ENCODE peak calls at places on chromosomes 5 and 9, in nine cellular contexts. E is activated CD4-positive, alpha-beta T cell treated with anti-CD3 and anti-CD28 coated beads, Interleukin-2, amount 50 U/mL, for 4 hours; O is uterus; T is CD4-positive, alpha-beta memory T cell; X is MV-4-11; U is activated T-cell treated with anti-CD3 and anti-CD28 coated beads for 1 hour; V is EL; Z is glutamatergic neuron; F is left cardiac atrium. B is an unnamed sample.

GRCh38 chr5:76175821-76176403 is 92.7 kb downstream of the SV2C start:
- DNase-seq in E (no peak), U (no peak), X (peak; percentile 86), Z (no peak), T (peak; percentile 30), O (no peak), V (no peak), F (no peak), B (no peak)

GRCh38 chr9:131140550-131140949 is 15.2 kb downstream of the NUP214 start:
- DNase-seq in U (no peak), T (no peak), O (no peak), F (no peak), E (no peak), X (no peak), Z (no peak), V (no peak), B (no peak)

GRCh38 chr5:115098041-115098702 is 71.5 kb downstream of the TRIM36 start:
- DNase-seq in F (no peak), E (no peak), X (peak; percentile 64), U (no peak), T (peak; percentile 23), Z (no peak), O (no peak), V (peak; percentile 54), B (no peak)

GRCh38 chr9:105359899-105360298 is 87.9 kb upstream of the FSD1L start:
- DNase-seq in T (no peak), O (no peak), F (no peak), V (peak; percentile 50), E (no peak), Z (no peak), U (no peak), X (no peak), B (no peak)

GRCh38 chr9:87029904-87030303 is 82.6 kb upstream of the GAS1 start:
- DNase-seq in U (no peak), X (peak; percentile 63), Z (no peak), V (no peak), F (no peak), E (no peak), O (no peak), T (no peak), B (no peak)

GRCh38 chr5:171422495-171422894 is 3.0 kb downstream of the FGF18 start:
- DNase-seq in Z (no peak), X (no peak), O (no peak), T (no peak), V (no peak), E (no peak), U (no peak), F (no peak), B (no peak)

GRCh38 chr9:98520221-98520920 is 188.4 kb downstream of the GABBR2 start:
- DNase-seq in T (no peak), F (no peak), U (no peak), Z (no peak), O (no peak), X (no peak), V (peak; percentile 29), E (no peak), B (no peak)

GRCh38 chr9:93648836-93649235 is 72.5 kb downstream of the PHF2 start:
- DNase-seq in O (peak; percentile 5), E (no peak), Z (peak; percentile 6), V (no peak), F (no peak), X (no peak), U (no peak), T (no peak), B (no peak)

GRCh38 chr5:151577566-151577965 is 13.6 kb downstream of the FAT2 start:
- DNase-seq in V (no peak), F (no peak), X (peak; percentile 76), E (no peak), U (no peak), O (no peak), T (no peak), Z (no peak), B (no peak)

GRCh38 chr5:146447734-146448380 is 724 bp downstream of the TCERG1 start:
- DNase-seq in F (no peak), O (no peak), E (peak; percentile 26), V (peak; percentile 60), U (no peak), Z (no peak), X (peak; percentile 49), T (peak; percentile 12), B (peak; percentile 38)

GRCh38 chr5:139459451-139459934 is 3.0 kb downstream of the ECSCR start:
- DNase-seq in U (no peak), V (no peak), Z (no peak), E (peak; percentile 32), X (no peak), T (no peak), O (no peak), F (peak; percentile 77), B (no peak)

GRCh38 chr5:72817639-72818266 is 1.3 kb downstream of the TNPO1 start:
- DNase-seq in E (no peak), T (no peak), F (no peak), O (no peak), V (no peak), X (no peak), Z (no peak), U (no peak), B (no peak)

GRCh38 chr5:87079219-87079618 is 188.5 kb upstream of the RASA1 start:
- DNase-seq in U (no peak), Z (no peak), O (no peak), X (no peak), F (no peak), T (no peak), E (no peak), V (no peak), B (no peak)

GRCh38 chr9:130834371-130835311 is at the start of gene ABL1:
- DNase-seq in O (peak; percentile 71), U (peak; percentile 31), F (peak; percentile 77), V (peak; percentile 90), X (peak; percentile 77), T (peak; percentile 64), Z (peak; percentile 70), E (peak; percentile 29), B (peak; percentile 69)

GRCh38 chr5:134112726-134113571 is 1.5 kb upstream of the TCF7 start:
- DNase-seq in O (no peak), U (no peak), E (no peak), V (no peak), Z (no peak), X (no peak), F (no peak), T (no peak), B (no peak)

GRCh38 chr5:151041577-151042268 is 21.3 kb downstream of the GPX3 start:
- DNase-seq in U (no peak), E (no peak), Z (no peak), X (no peak), F (no peak), T (no peak), O (no peak), V (no peak), B (no peak)

GRCh38 chr5:177294632-177295031 is 8.9 kb downstream of the RAB24 start:
- DNase-seq in X (no peak), O (no peak), U (no peak), E (no peak), Z (no peak), F (no peak), V (no peak), T (no peak), B (no peak)

GRCh38 chr9:91894023-91894422 is 56.0 kb downstream of the ROR2 start:
- DNase-seq in E (no peak), O (no peak), V (no peak), X (no peak), T (no peak), U (no peak), F (no peak), Z (no peak), B (no peak)

GRCh38 chr5:14696057-14696456 is 31.5 kb downstream of the OTULIN start:
- DNase-seq in X (no peak), U (no peak), V (no peak), O (no peak), Z (no peak), F (no peak), T (no peak), E (no peak), B (no peak)

GRCh38 chr9:92607088-92607487 is 62.8 kb downstream of the IPPK start:
- DNase-seq in U (no peak), F (no peak), X (no peak), E (no peak), O (no peak), Z (no peak), T (no peak), V (peak; percentile 77), B (no peak)

GRCh38 chr9:2043243-2043642 is 28.1 kb downstream of the SMARCA2 start:
- DNase-seq in E (no peak), U (no peak), X (peak; percentile 43), F (no peak), Z (no peak), T (no peak), O (no peak), V (no peak), B (no peak)

GRCh38 chr9:111163738-111164399 is 125.6 kb upstream of the LPAR1 start:
- DNase-seq in F (no peak), V (no peak), U (no peak), T (no peak), X (peak; percentile 90), Z (no peak), E (no peak), O (peak; percentile 22), B (no peak)

GRCh38 chr9:14310247-14310646 is 3.7 kb downstream of the NFIB start:
- DNase-seq in U (no peak), Z (no peak), F (no peak), E (no peak), X (no peak), T (no peak), O (no peak), V (no peak), B (no peak)

GRCh38 chr5:10913846-10914245 is 152.8 kb upstream of the DAP start:
- DNase-seq in Z (no peak), V (peak; percentile 96), O (no peak), T (no peak), F (no peak), U (no peak), E (no peak), X (peak; percentile 97), B (no peak)

GRCh38 chr9:73183917-73184861 is 32.5 kb downstream of the ANXA1 start:
- DNase-seq in T (peak; percentile 54), X (peak; percentile 31), E (no peak), O (no peak), F (no peak), Z (no peak), V (peak; percentile 41), U (no peak), B (no peak)

GRCh38 chr9:98726735-98727134 is 18.0 kb upstream of the GABBR2 start:
- DNase-seq in U (no peak), V (peak; percentile 53), T (no peak), F (no peak), X (peak; percentile 96), O (no peak), Z (no peak), E (no peak), B (no peak)